ENCODE peak calls at places on chromosomes 13 and 19, in six cellular contexts. One of them, this sample, is unnamed.

GRCh38 chr19:7442423-7442822 is 46.4 kb downstream of the PEX11G start:
- DNase-seq in pancreas: no peak
- DNase-seq in cardiac muscle cell: peak; percentile 54
- DNase-seq in breast epithelium: no peak
- DNase-seq in choroid plexus epithelial cell: peak; percentile 14
- DNase-seq in AG04450: no peak
- DNase-seq in this sample: no peak

GRCh38 chr13:110379905-110380341 is 72.8 kb downstream of the COL4A2 start:
- DNase-seq in pancreas: no peak
- DNase-seq in cardiac muscle cell: peak; percentile 43
- DNase-seq in breast epithelium: no peak
- DNase-seq in choroid plexus epithelial cell: peak; percentile 64
- DNase-seq in AG04450: no peak
- DNase-seq in this sample: no peak

GRCh38 chr19:48006762-48007161 is 12.3 kb downstream of the ELSPBP1 start:
- DNase-seq in pancreas: no peak
- DNase-seq in cardiac muscle cell: no peak
- DNase-seq in breast epithelium: no peak
- DNase-seq in choroid plexus epithelial cell: peak; percentile 3
- DNase-seq in AG04450: no peak
- DNase-seq in this sample: no peak

GRCh38 chr13:54633461-54633860 is 1604.8 kb downstream of the OLFM4 start:
- DNase-seq in pancreas: no peak
- DNase-seq in cardiac muscle cell: no peak
- DNase-seq in breast epithelium: no peak
- DNase-seq in choroid plexus epithelial cell: no peak
- DNase-seq in AG04450: no peak
- DNase-seq in this sample: no peak

GRCh38 chr13:98083936-98084335 is 59.0 kb upstream of the FARP1 start:
- DNase-seq in pancreas: no peak
- DNase-seq in cardiac muscle cell: peak; percentile 5
- DNase-seq in breast epithelium: no peak
- DNase-seq in choroid plexus epithelial cell: no peak
- DNase-seq in AG04450: no peak
- DNase-seq in this sample: no peak

GRCh38 chr13:98998831-98999634 is 21.2 kb upstream of the DOCK9 start:
- DNase-seq in pancreas: no peak
- DNase-seq in cardiac muscle cell: no peak
- DNase-seq in breast epithelium: no peak
- DNase-seq in choroid plexus epithelial cell: peak; percentile 34
- DNase-seq in AG04450: no peak
- DNase-seq in this sample: no peak

GRCh38 chr13:83879431-83880171 is 2.7 kb downstream of the SLITRK1 start:
- DNase-seq in pancreas: peak; percentile 33
- DNase-seq in cardiac muscle cell: peak; percentile 5
- DNase-seq in breast epithelium: no peak
- DNase-seq in choroid plexus epithelial cell: no peak
- DNase-seq in AG04450: no peak
- DNase-seq in this sample: peak; percentile 37

GRCh38 chr19:40601061-40601973 is at the start of gene LTBP4:
- DNase-seq in pancreas: peak; percentile 78
- DNase-seq in cardiac muscle cell: peak; percentile 46
- DNase-seq in breast epithelium: no peak
- DNase-seq in choroid plexus epithelial cell: peak; percentile 34
- DNase-seq in AG04450: no peak
- DNase-seq in this sample: peak; percentile 56

GRCh38 chr13:48431431-48431830 is 18.5 kb upstream of the LPAR6 start:
- DNase-seq in pancreas: no peak
- DNase-seq in cardiac muscle cell: peak; percentile 37
- DNase-seq in breast epithelium: no peak
- DNase-seq in choroid plexus epithelial cell: peak; percentile 63
- DNase-seq in AG04450: no peak
- DNase-seq in this sample: no peak

GRCh38 chr13:94224670-94225069 is 254.8 kb downstream of the DCT start:
- DNase-seq in pancreas: no peak
- DNase-seq in cardiac muscle cell: no peak
- DNase-seq in breast epithelium: no peak
- DNase-seq in choroid plexus epithelial cell: no peak
- DNase-seq in AG04450: no peak
- DNase-seq in this sample: no peak
- TF ChIP-seq CTCF in pancreas: no peak
- TF ChIP-seq CTCF in cardiac muscle cell: no peak
- TF ChIP-seq CTCF in breast epithelium: no peak
- TF ChIP-seq CTCF in choroid plexus epithelial cell: no peak
- TF ChIP-seq CTCF in AG04450: no peak
- TF ChIP-seq CTCF in this sample: no peak

DNA sequence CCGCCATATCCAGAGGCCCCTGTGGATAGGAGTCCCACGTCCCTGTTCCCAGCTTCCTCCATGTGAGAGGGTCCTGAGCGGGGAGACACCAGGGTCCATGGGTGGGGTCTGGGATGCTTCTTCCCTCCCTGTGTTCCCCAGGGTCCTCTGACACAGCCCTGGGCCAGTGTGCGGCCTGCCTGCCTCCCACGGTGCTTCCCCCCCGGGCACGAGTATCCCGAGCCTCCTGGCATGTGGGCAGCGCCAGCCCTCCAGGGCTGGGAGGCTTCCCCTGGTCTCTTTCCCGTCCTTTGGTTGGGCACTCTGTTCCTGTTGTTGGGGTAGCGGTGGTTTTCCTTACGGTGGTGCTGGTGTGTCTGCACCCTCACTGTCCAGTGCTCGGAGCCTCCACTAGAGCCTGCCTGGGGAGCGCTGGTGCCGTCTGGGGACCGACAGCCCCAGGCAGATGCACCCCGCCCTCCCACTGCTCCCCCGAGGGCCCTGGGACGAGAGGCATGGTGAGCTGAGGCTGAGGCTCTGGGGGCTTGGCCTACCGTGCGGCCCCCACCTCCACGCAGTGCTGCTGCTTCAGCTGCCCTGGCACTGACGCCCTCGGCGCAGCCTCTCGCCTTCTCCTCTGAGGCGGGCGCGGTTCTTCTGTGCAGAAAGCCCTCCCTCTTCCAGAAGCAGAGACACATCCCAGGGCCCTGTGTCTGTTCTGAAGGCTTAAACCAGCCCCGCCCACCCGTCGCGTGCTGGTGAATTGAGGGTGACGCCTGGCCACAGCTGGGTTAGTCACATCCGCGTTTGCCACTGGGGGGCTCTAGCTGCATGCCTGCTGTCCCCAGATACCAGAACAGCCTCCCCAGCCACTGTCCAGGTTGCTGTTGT is 27.9 kb downstream of the PLEKHJ1 start:
- DNase-seq in pancreas: no peak
- DNase-seq in cardiac muscle cell: peak; percentile 57
- DNase-seq in breast epithelium: no peak
- DNase-seq in choroid plexus epithelial cell: peak; percentile 53
- DNase-seq in AG04450: no peak
- DNase-seq in this sample: peak; percentile 56
- TF ChIP-seq CTCF in pancreas: no peak
- TF ChIP-seq CTCF in cardiac muscle cell: peak; percentile 22
- TF ChIP-seq CTCF in breast epithelium: no peak
- TF ChIP-seq CTCF in choroid plexus epithelial cell: peak; percentile 39
- TF ChIP-seq CTCF in AG04450: peak; percentile 19
- TF ChIP-seq CTCF in this sample: no peak

GRCh38 chr13:52652980-52653303 is 306 bp downstream of the SUGT1 start:
- DNase-seq in pancreas: peak; percentile 53
- DNase-seq in cardiac muscle cell: no peak
- DNase-seq in breast epithelium: no peak
- DNase-seq in choroid plexus epithelial cell: no peak
- DNase-seq in AG04450: no peak
- DNase-seq in this sample: no peak
- TF ChIP-seq CTCF in pancreas: no peak
- TF ChIP-seq CTCF in cardiac muscle cell: no peak
- TF ChIP-seq CTCF in breast epithelium: no peak
- TF ChIP-seq CTCF in choroid plexus epithelial cell: no peak
- TF ChIP-seq CTCF in AG04450: no peak
- TF ChIP-seq CTCF in this sample: peak; percentile 68

GRCh38 chr13:65074248-65074647 is 2155.9 kb downstream of the PCDH9 start:
- DNase-seq in pancreas: no peak
- DNase-seq in cardiac muscle cell: no peak
- DNase-seq in breast epithelium: no peak
- DNase-seq in choroid plexus epithelial cell: no peak
- DNase-seq in AG04450: no peak
- DNase-seq in this sample: no peak
- TF ChIP-seq CTCF in pancreas: no peak
- TF ChIP-seq CTCF in cardiac muscle cell: no peak
- TF ChIP-seq CTCF in breast epithelium: no peak
- TF ChIP-seq CTCF in choroid plexus epithelial cell: no peak
- TF ChIP-seq CTCF in AG04450: no peak
- TF ChIP-seq CTCF in this sample: no peak

GRCh38 chr19:45883881-45884681 is 1.9 kb downstream of the IRF2BP1 start:
- DNase-seq in pancreas: peak; percentile 91
- DNase-seq in cardiac muscle cell: no peak
- DNase-seq in breast epithelium: no peak
- DNase-seq in choroid plexus epithelial cell: no peak
- DNase-seq in AG04450: no peak
- DNase-seq in this sample: no peak

GRCh38 chr19:45884682-45885555 is 1.0 kb downstream of the IRF2BP1 start:
- DNase-seq in pancreas: peak; percentile 89
- DNase-seq in cardiac muscle cell: no peak
- DNase-seq in breast epithelium: peak; percentile 46
- DNase-seq in choroid plexus epithelial cell: no peak
- DNase-seq in AG04450: no peak
- DNase-seq in this sample: peak; percentile 52

GRCh38 chr19:45887311-45887710 is 1.4 kb upstream of the IRF2BP1 start:
- DNase-seq in pancreas: no peak
- DNase-seq in cardiac muscle cell: no peak
- DNase-seq in breast epithelium: no peak
- DNase-seq in choroid plexus epithelial cell: no peak
- DNase-seq in AG04450: no peak
- DNase-seq in this sample: no peak

GRCh38 chr19:45886427-45887310 is 728 bp upstream of the IRF2BP1 start:
- DNase-seq in pancreas: peak; percentile 96
- DNase-seq in cardiac muscle cell: peak; percentile 96
- DNase-seq in breast epithelium: peak; percentile 86
- DNase-seq in choroid plexus epithelial cell: peak; percentile 97
- DNase-seq in AG04450: peak; percentile 73
- DNase-seq in this sample: peak; percentile 92

GRCh38 chr19:45885556-45886426 is at the start of gene IRF2BP1:
- DNase-seq in pancreas: peak; percentile 97
- DNase-seq in cardiac muscle cell: peak; percentile 95
- DNase-seq in breast epithelium: peak; percentile 93
- DNase-seq in choroid plexus epithelial cell: peak; percentile 95
- DNase-seq in AG04450: peak; percentile 81
- DNase-seq in this sample: peak; percentile 94
- TF ChIP-seq CTCF in pancreas: no peak
- TF ChIP-seq CTCF in cardiac muscle cell: no peak
- TF ChIP-seq CTCF in breast epithelium: no peak
- TF ChIP-seq CTCF in choroid plexus epithelial cell: no peak
- TF ChIP-seq CTCF in AG04450: no peak
- TF ChIP-seq CTCF in this sample: no peak

DNA sequence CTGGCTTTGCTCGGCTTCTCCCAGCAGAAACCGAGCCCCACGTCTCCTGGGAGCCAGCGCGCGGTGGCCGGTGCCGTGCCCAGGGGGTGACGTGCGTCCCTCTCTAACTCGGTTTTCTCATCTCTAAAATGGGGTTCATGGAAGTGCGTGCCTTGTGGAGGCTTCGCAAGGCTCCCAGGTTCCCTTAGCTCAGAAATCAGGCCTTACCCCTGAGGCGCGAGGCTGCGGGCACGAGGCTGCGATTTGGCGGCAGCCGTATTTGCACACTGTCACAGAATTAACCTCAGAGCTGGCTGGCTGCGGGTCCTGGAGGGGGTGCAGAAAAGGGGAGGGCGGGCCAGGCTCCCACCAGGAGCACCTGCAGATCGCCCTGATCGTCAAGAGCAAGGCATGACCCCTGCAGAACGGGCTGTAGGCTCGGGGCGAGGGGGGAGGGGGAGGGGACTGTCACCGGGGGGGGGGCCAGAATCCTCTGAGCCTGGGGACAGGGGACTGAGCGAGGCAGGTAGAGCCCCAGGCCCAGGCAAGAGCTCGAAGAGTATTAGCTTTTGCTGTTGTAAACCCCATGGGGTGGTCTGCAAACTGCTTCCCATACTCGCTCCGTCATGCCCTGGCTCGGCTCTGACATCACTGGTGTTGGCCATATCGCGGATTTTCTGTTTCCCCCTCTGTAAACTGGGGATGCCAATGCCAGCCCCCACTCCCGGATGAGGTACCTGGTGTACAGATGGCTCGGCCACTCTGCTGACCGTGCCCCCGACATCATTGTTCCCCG is 62.2 kb downstream of the CCNE1 start:
- DNase-seq in pancreas: no peak
- DNase-seq in cardiac muscle cell: no peak
- DNase-seq in breast epithelium: no peak
- DNase-seq in choroid plexus epithelial cell: no peak
- DNase-seq in AG04450: no peak
- DNase-seq in this sample: no peak
- TF ChIP-seq CTCF in pancreas: peak; percentile 0
- TF ChIP-seq CTCF in cardiac muscle cell: peak; percentile 8
- TF ChIP-seq CTCF in breast epithelium: no peak
- TF ChIP-seq CTCF in choroid plexus epithelial cell: no peak
- TF ChIP-seq CTCF in AG04450: no peak
- TF ChIP-seq CTCF in this sample: peak; percentile 12

GRCh38 chr19:42279902-42280760 is 11.1 kb downstream of the CIC start:
- DNase-seq in pancreas: peak; percentile 95
- DNase-seq in cardiac muscle cell: peak; percentile 94
- DNase-seq in breast epithelium: peak; percentile 91
- DNase-seq in choroid plexus epithelial cell: peak; percentile 88
- DNase-seq in AG04450: peak; percentile 60
- DNase-seq in this sample: peak; percentile 95

GRCh38 chr19:42282036-42282762 is 13.1 kb downstream of the CIC start:
- DNase-seq in pancreas: peak; percentile 69
- DNase-seq in cardiac muscle cell: no peak
- DNase-seq in breast epithelium: no peak
- DNase-seq in choroid plexus epithelial cell: peak; percentile 59
- DNase-seq in AG04450: no peak
- DNase-seq in this sample: no peak

GRCh38 chr19:42282810-42283247 is 13.8 kb downstream of the CIC start:
- DNase-seq in pancreas: no peak
- DNase-seq in cardiac muscle cell: no peak
- DNase-seq in breast epithelium: no peak
- DNase-seq in choroid plexus epithelial cell: no peak
- DNase-seq in AG04450: no peak
- DNase-seq in this sample: no peak

GRCh38 chr19:42280761-42281174 is 11.7 kb downstream of the CIC start:
- DNase-seq in pancreas: no peak
- DNase-seq in cardiac muscle cell: no peak
- DNase-seq in breast epithelium: no peak
- DNase-seq in choroid plexus epithelial cell: no peak
- DNase-seq in AG04450: no peak
- DNase-seq in this sample: no peak

GRCh38 chr19:42281175-42282035 is 12.4 kb downstream of the CIC start:
- DNase-seq in pancreas: peak; percentile 86
- DNase-seq in cardiac muscle cell: peak; percentile 56
- DNase-seq in breast epithelium: peak; percentile 83
- DNase-seq in choroid plexus epithelial cell: peak; percentile 31
- DNase-seq in AG04450: no peak
- DNase-seq in this sample: peak; percentile 66
- TF ChIP-seq CTCF in pancreas: no peak
- TF ChIP-seq CTCF in cardiac muscle cell: no peak
- TF ChIP-seq CTCF in breast epithelium: peak; percentile 7
- TF ChIP-seq CTCF in choroid plexus epithelial cell: peak; percentile 14
- TF ChIP-seq CTCF in AG04450: peak; percentile 3
- TF ChIP-seq CTCF in this sample: no peak